ENCODE peak calls at places on chromosome 5, in five cellular contexts. Z is IMR-90, R is sigmoid colon, N is esophagus squamous epithelium, F is breast epithelium. G is an unnamed sample.

GRCh38 chr5:114055318-114055788 is 306.5 kb upstream of the KCNN2 start:
- DNase-seq in Z (peak; percentile 64), F (no peak), N (no peak), R (peak; percentile 76), G (no peak)

GRCh38 chr5:75234251-75234650 is 2.4 kb downstream of the ANKRD31 start:
- DNase-seq in N (no peak), Z (no peak), F (no peak), R (no peak), G (no peak)

GRCh38 chr5:16538001-16538400 is 72.4 kb upstream of the ZNF622 start:
- DNase-seq in F (no peak), R (no peak), Z (no peak), N (no peak), G (no peak)

GRCh38 chr5:143047091-143047490 is 276.9 kb downstream of the ARHGAP26 start:
- DNase-seq in F (no peak), R (no peak), Z (no peak), N (no peak), G (no peak)

GRCh38 chr5:143645356-143645755 is 166.6 kb upstream of the HMHB1 start:
- DNase-seq in N (no peak), F (no peak), R (no peak), Z (no peak), G (no peak)

GRCh38 chr5:149063017-149063687 is at the start of gene SH3TC2:
- DNase-seq in N (no peak), F (peak; percentile 48), Z (peak; percentile 61), R (peak; percentile 70), G (peak; percentile 3)

GRCh38 chr5:34685485-34686197 is 29.5 kb downstream of the RAI14 start:
- DNase-seq in N (no peak), Z (peak; percentile 79), R (no peak), F (no peak), G (no peak)

GRCh38 chr5:13107553-13107952 is 836.9 kb downstream of the DNAH5 start:
- DNase-seq in N (no peak), Z (no peak), R (no peak), F (no peak), G (no peak)

GRCh38 chr5:111855356-111855755 is 98.4 kb upstream of the NREP start:
- DNase-seq in Z (no peak), R (no peak), N (no peak), F (no peak), G (no peak)

GRCh38 chr5:105931782-105932489 is 1738.8 kb downstream of the EFNA5 start:
- DNase-seq in N (no peak), R (no peak), F (no peak), Z (peak; percentile 73), G (no peak)

GRCh38 chr5:78899922-78900362 is 85.2 kb downstream of the ARSB start:
- DNase-seq in F (no peak), R (no peak), Z (peak; percentile 67), N (no peak), G (peak; percentile 82)

GRCh38 chr5:173452098-173452497 is 123.9 kb upstream of the STC2 start:
- DNase-seq in N (no peak), R (no peak), F (peak; percentile 65), Z (peak; percentile 81), G (peak; percentile 90)

GRCh38 chr5:75335952-75336624 is 932 bp upstream of the HMGCR start:
- DNase-seq in R (peak; percentile 61), Z (peak; percentile 88), F (peak; percentile 24), N (no peak), G (peak; percentile 51)

GRCh38 chr5:168585119-168585912 is 6.1 kb upstream of the PANK3 start:
- DNase-seq in N (no peak), Z (no peak), R (no peak), F (no peak), G (no peak)
- TF ChIP-seq POLR2A in N (no peak), Z (no peak), R (no peak), F (no peak), G (no peak)

DNA sequence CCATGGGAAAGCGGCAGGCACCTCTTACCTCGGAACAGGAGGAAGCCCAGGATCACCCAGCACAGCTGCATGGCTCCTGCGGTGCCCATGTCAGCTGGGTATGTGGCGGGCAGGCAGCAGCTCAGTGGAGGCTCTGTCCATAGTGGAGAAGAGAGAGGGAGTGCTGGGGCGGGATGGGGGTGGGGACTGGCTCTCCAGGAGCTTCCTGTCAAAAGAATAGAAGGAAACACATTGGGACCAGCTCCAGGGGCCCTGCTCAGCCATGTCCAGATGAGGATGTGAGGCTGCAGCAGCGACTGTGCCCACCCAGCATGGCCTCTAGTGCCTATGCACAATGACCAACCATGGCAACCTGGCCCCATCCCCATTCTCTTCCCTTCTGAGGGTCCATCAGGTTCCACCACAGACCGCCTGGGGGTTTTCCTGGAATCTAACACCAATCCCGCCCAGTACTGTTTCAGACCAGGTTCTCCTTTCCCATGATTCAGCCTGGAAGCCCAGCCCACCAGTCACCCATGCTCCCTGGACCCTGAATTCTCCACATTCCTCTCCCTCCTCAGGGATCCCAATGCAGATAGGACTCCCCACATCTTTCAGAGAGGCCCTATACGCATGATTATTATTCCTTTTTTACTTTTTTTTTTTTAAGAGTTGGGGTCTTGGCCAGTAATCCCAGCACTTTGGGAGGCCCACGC is at the start of gene ECSCR:
- DNase-seq in N (no peak), F (no peak), Z (no peak), R (no peak), G (no peak)
- TF ChIP-seq POLR2A in N (no peak), F (no peak), Z (no peak), R (no peak), G (no peak)

GRCh38 chr5:134873494-134873893 is 677 bp upstream of the TXNDC15 start:
- DNase-seq in N (no peak), F (no peak), R (no peak), Z (no peak), G (peak; percentile 12)

GRCh38 chr5:134874831-134875655 is 872 bp downstream of the TXNDC15 start:
- DNase-seq in F (peak; percentile 29), N (no peak), Z (peak; percentile 88), R (peak; percentile 91), G (peak; percentile 51)

GRCh38 chr5:134877159-134877558 is 3.0 kb downstream of the TXNDC15 start:
- DNase-seq in F (no peak), N (no peak), Z (no peak), R (no peak), G (no peak)

GRCh38 chr5:134878403-134878802 is 4.2 kb downstream of the TXNDC15 start:
- DNase-seq in N (no peak), R (no peak), Z (no peak), F (no peak), G (no peak)

DNA sequence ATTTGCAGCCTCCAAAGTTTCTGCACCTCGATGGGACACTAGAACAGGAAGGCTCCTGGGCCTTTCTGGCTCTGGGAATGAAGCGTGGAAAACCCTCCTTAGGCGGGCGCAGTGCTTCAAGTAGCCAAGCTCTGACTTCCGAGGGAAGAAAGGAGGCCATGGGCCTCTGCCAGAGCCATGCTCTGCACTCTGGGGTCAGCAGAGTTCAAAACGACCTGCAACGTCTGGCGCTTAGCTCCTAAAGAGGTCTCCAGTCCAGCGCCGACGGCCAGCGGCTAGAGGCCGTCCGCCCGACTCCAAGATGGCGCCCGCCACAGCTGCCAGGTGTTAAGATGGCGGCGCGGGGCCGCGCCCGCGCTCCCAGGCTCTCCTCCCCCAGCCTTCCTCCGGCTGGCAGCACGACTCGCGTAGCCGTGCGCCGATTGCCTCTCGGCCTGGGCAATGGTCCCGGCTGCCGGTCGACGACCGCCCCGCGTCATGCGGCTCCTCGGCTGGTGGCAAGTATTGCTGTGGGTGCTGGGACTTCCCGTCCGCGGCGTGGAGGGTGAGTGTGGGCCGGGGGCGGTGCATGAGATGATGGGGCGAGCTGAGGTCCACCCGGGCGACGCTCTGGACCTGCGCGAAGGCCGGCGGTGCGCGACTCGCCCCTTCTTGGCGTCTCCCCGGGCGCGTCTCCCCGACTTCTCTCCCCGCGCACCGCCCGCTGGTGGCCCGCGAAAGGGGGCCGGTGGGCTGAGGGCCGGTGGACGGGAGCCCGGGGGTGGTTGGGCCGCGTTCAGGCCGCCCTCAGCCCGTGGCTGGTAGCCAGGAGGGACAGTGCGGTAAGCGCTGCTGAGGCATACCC is at the start of gene TXNDC15:
- DNase-seq in F (peak; percentile 71), R (peak; percentile 94), Z (peak; percentile 86), N (peak; percentile 44), G (peak; percentile 91)
- TF ChIP-seq POLR2A in F (peak; percentile 35), R (peak; percentile 35), Z (peak; percentile 76), N (peak; percentile 66), G (peak; percentile 64)

GRCh38 chr5:171418316-171418981 is 998 bp upstream of the FGF18 start:
- DNase-seq in R (peak; percentile 89), F (peak; percentile 59), N (peak; percentile 16), Z (peak; percentile 82), G (no peak)

GRCh38 chr5:171418982-171419662 is at the start of gene FGF18:
- DNase-seq in N (no peak), F (no peak), R (no peak), Z (peak; percentile 51), G (no peak)

GRCh38 chr5:171413153-171413910 is 6.1 kb upstream of the FGF18 start:
- DNase-seq in F (no peak), R (no peak), Z (no peak), N (no peak), G (peak; percentile 23)

GRCh38 chr5:171415115-171415730 is 4.2 kb upstream of the FGF18 start:
- DNase-seq in F (peak; percentile 3), R (no peak), N (no peak), Z (peak; percentile 63), G (peak; percentile 28)

DNA sequence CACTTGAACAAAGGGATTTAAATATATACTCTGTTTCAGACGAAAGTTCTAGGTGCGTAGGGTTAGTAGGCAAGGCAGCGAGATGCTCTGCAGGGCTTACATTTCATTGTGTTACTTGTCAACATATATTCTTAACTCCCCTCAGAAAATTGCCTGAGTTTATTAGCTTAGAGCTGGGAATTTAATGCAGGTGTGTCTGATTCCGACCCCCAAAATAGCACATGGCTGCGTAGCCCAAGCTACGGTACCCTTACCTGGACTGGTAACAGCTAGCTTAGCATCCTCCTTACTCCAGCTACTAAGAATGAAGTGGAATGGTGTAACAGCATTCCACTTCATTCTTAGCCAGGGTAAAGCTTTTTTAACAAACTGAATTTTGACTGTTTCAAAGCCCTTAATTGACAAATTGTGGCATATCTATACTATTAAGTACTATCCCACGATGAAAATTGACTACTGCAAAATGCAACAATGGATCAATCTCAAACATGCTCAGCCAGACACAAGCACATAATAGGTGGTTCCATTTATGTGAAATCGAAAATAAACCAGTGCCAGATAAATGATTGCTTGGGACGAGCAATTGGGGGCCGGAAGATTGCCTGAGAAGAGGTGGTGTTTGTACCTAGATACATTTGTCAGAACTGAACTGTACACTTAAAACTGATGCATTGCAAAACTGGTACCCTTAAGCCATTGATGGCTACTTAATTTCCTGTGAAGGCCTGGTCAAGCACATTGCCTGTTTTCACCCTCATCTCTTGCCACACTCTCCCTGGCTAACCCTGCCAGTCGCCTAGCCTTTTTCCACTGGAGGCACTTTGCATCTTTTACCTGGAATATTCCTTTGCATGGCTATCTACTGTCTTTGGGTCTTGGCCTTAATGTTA is 3.0 kb upstream of the FGF18 start:
- DNase-seq in F (peak; percentile 5), R (no peak), Z (no peak), N (no peak), G (no peak)
- TF ChIP-seq POLR2A in F (no peak), R (no peak), Z (no peak), N (no peak), G (no peak)

DNA sequence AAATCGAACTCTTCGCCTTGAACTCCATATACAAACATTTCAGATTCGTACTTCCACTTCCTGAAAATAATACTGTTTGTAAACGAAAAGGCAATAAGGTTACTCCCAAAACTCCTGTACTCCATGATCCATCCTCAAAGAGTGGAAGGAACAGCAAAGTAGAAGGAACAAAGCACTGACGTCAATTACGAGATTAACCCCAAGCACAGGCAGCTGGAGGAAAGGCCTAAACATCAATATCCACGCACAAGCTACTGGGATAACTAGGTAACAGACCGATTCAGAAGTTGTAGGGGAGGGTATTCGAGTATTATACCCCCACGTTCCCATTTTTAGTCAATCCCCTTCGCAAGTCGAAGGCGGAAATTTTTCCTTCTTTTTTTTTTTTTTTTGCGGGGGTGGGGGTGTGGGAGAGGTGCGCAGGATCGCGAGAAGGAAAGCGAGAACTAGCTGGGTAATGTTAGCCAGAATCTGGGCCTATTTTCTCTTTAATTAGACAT is 955 bp downstream of the AFF4 start:
- DNase-seq in F (no peak), N (no peak), R (no peak), Z (peak; percentile 76), G (peak; percentile 52)
- TF ChIP-seq POLR2A in F (no peak), N (peak; percentile 46), R (no peak), Z (peak; percentile 83), G (no peak)